ENCODE peak calls at places on chromosomes 4 and X, in five cellular contexts. O is NCI-H69; T is HTR-8/SVneo; Y is stimulated activated CD4-positive, alpha-beta T cell treated with anti-CD3 and anti-CD28 coated beads, Interleukin-4, amount 100 ng/mL, for 4 hours; A is GDM1. K is an unnamed sample.

GRCh38 chrX:49958727-49959126 is 36.3 kb downstream of the CLCN5 start:
- DNase-seq in T (no peak), A (no peak), Y (no peak), O (no peak), K (no peak)

GRCh38 chr4:8394125-8394524 is 46.4 kb downstream of the ACOX3 start:
- DNase-seq in A (no peak), O (no peak), T (no peak), Y (no peak), K (no peak)

GRCh38 chrX:9745417-9746115 is 20.1 kb downstream of the GPR143 start:
- DNase-seq in O (no peak), T (no peak), A (peak; percentile 40), Y (no peak), K (no peak)

GRCh38 chrX:69503835-69504625 is at the start of gene NALF2:
- DNase-seq in Y (peak; percentile 24), A (no peak), O (peak; percentile 86), T (peak; percentile 9), K (no peak)

GRCh38 chr4:1416948-1417260 is 10.7 kb upstream of the NKX1-1 start:
- DNase-seq in Y (no peak), O (no peak), T (no peak), A (no peak), K (no peak)

GRCh38 chrX:132730726-132731125 is 227.7 kb downstream of the HS6ST2 start:
- DNase-seq in O (no peak), Y (no peak), T (no peak), A (no peak), K (no peak)

GRCh38 chrX:22081475-22082092 is 49.5 kb downstream of the PHEX start:
- DNase-seq in A (peak; percentile 1), O (peak; percentile 63), T (peak; percentile 51), Y (peak; percentile 27), K (no peak)

GRCh38 chr4:87192155-87192919 is 28.1 kb downstream of the KLHL8 start:
- DNase-seq in T (no peak), A (no peak), Y (no peak), O (no peak), K (no peak)

GRCh38 chr4:99221980-99222379 is 2.9 kb upstream of the ADH6 start:
- DNase-seq in Y (no peak), A (no peak), T (no peak), O (no peak), K (no peak)

GRCh38 chrX:2894885-2895292 is 34.2 kb downstream of the ARSD start:
- DNase-seq in T (peak; percentile 81), Y (no peak), O (no peak), A (no peak), K (no peak)

GRCh38 chrX:1138476-1138875 is 74.0 kb downstream of the CRLF2 start:
- DNase-seq in A (no peak), T (no peak), O (no peak), Y (no peak), K (no peak)

GRCh38 chrX:152641996-152642395 is 4.3 kb downstream of the GABRQ start:
- DNase-seq in A (no peak), Y (no peak), T (no peak), O (peak; percentile 36), K (no peak)

K was measured in epithelial cell of prostate.